ENCODE peak calls at places on chromosomes 3 and 15, in ten cellular contexts. One of them, this sample, is unnamed.
A peak's percentile ranks its signal among the peaks of the same experiment; 100 is the strongest.

GRCh38 chr15:66193066-66193465 is 60.5 kb downstream of the MEGF11 start:
- DNase-seq in endothelial cell of umbilical vein: no peak
- DNase-seq in Ammon's horn: no peak
- DNase-seq in stimulated activated CD8-positive, alpha-beta memory T cell treated with anti-CD3 and anti-CD28 coated beads, Interleukin-7, amount 100 ng/mL, for 1 hour: no peak
- DNase-seq in Right ventricle myocardium superior: no peak
- DNase-seq in NCI-H774: no peak
- DNase-seq in ecto neural progenitor cell: no peak
- DNase-seq in NCI-H1417: no peak
- DNase-seq in GM19239: no peak
- DNase-seq in T-helper 2 cell: no peak
- DNase-seq in this sample: no peak

GRCh38 chr3:126567696-126568438 is 9.1 kb upstream of the C3orf22 start:
- DNase-seq in stimulated activated CD8-positive, alpha-beta memory T cell treated with anti-CD3 and anti-CD28 coated beads, Interleukin-7, amount 100 ng/mL, for 1 hour: no peak
- DNase-seq in ecto neural progenitor cell: peak; percentile 49
- DNase-seq in endothelial cell of umbilical vein: no peak
- DNase-seq in NCI-H774: no peak
- DNase-seq in Right ventricle myocardium superior: no peak
- DNase-seq in NCI-H1417: no peak
- DNase-seq in GM19239: no peak
- DNase-seq in Ammon's horn: no peak
- DNase-seq in T-helper 2 cell: no peak
- DNase-seq in this sample: peak; percentile 13

GRCh38 chr3:185421577-185422232 is 58.8 kb downstream of the MAP3K13 start:
- DNase-seq in T-helper 2 cell: no peak
- DNase-seq in NCI-H774: no peak
- DNase-seq in stimulated activated CD8-positive, alpha-beta memory T cell treated with anti-CD3 and anti-CD28 coated beads, Interleukin-7, amount 100 ng/mL, for 1 hour: no peak
- DNase-seq in NCI-H1417: no peak
- DNase-seq in GM19239: no peak
- DNase-seq in Right ventricle myocardium superior: no peak
- DNase-seq in Ammon's horn: no peak
- DNase-seq in endothelial cell of umbilical vein: no peak
- DNase-seq in ecto neural progenitor cell: no peak
- DNase-seq in this sample: peak; percentile 17

GRCh38 chr15:92130906-92131305 is 262.8 kb upstream of the ST8SIA2 start:
- DNase-seq in T-helper 2 cell: no peak
- DNase-seq in endothelial cell of umbilical vein: no peak
- DNase-seq in GM19239: no peak
- DNase-seq in NCI-H1417: no peak
- DNase-seq in ecto neural progenitor cell: no peak
- DNase-seq in Right ventricle myocardium superior: no peak
- DNase-seq in stimulated activated CD8-positive, alpha-beta memory T cell treated with anti-CD3 and anti-CD28 coated beads, Interleukin-7, amount 100 ng/mL, for 1 hour: no peak
- DNase-seq in NCI-H774: no peak
- DNase-seq in Ammon's horn: no peak
- DNase-seq in this sample: no peak

GRCh38 chr15:63165166-63165859 is 8.0 kb upstream of the RPS27L start:
- DNase-seq in Right ventricle myocardium superior: no peak
- DNase-seq in T-helper 2 cell: no peak
- DNase-seq in Ammon's horn: no peak
- DNase-seq in NCI-H1417: no peak
- DNase-seq in ecto neural progenitor cell: no peak
- DNase-seq in GM19239: no peak
- DNase-seq in stimulated activated CD8-positive, alpha-beta memory T cell treated with anti-CD3 and anti-CD28 coated beads, Interleukin-7, amount 100 ng/mL, for 1 hour: no peak
- DNase-seq in NCI-H774: no peak
- DNase-seq in endothelial cell of umbilical vein: no peak
- DNase-seq in this sample: no peak

GRCh38 chr15:70401709-70402108 is 304.0 kb upstream of the TLE3 start:
- DNase-seq in ecto neural progenitor cell: no peak
- DNase-seq in GM19239: no peak
- DNase-seq in stimulated activated CD8-positive, alpha-beta memory T cell treated with anti-CD3 and anti-CD28 coated beads, Interleukin-7, amount 100 ng/mL, for 1 hour: no peak
- DNase-seq in Ammon's horn: no peak
- DNase-seq in endothelial cell of umbilical vein: no peak
- DNase-seq in Right ventricle myocardium superior: no peak
- DNase-seq in NCI-H774: no peak
- DNase-seq in NCI-H1417: no peak
- DNase-seq in T-helper 2 cell: no peak
- DNase-seq in this sample: no peak

GRCh38 chr15:88003928-88004327 is 252.6 kb downstream of the NTRK3 start:
- DNase-seq in GM19239: no peak
- DNase-seq in NCI-H774: no peak
- DNase-seq in Ammon's horn: no peak
- DNase-seq in NCI-H1417: no peak
- DNase-seq in ecto neural progenitor cell: no peak
- DNase-seq in Right ventricle myocardium superior: no peak
- DNase-seq in endothelial cell of umbilical vein: no peak
- DNase-seq in stimulated activated CD8-positive, alpha-beta memory T cell treated with anti-CD3 and anti-CD28 coated beads, Interleukin-7, amount 100 ng/mL, for 1 hour: no peak
- DNase-seq in T-helper 2 cell: no peak
- DNase-seq in this sample: no peak

GRCh38 chr3:122092460-122093165 is 37.5 kb downstream of the CD86 start:
- DNase-seq in NCI-H1417: no peak
- DNase-seq in Ammon's horn: no peak
- DNase-seq in ecto neural progenitor cell: no peak
- DNase-seq in Right ventricle myocardium superior: no peak
- DNase-seq in NCI-H774: no peak
- DNase-seq in GM19239: no peak
- DNase-seq in endothelial cell of umbilical vein: peak; percentile 34
- DNase-seq in stimulated activated CD8-positive, alpha-beta memory T cell treated with anti-CD3 and anti-CD28 coated beads, Interleukin-7, amount 100 ng/mL, for 1 hour: no peak
- DNase-seq in T-helper 2 cell: no peak
- DNase-seq in this sample: peak; percentile 26

GRCh38 chr3:4696266-4696665 is 203.1 kb downstream of the ITPR1 start:
- DNase-seq in T-helper 2 cell: no peak
- DNase-seq in GM19239: no peak
- DNase-seq in Ammon's horn: no peak
- DNase-seq in endothelial cell of umbilical vein: no peak
- DNase-seq in NCI-H1417: no peak
- DNase-seq in Right ventricle myocardium superior: no peak
- DNase-seq in NCI-H774: no peak
- DNase-seq in ecto neural progenitor cell: no peak
- DNase-seq in stimulated activated CD8-positive, alpha-beta memory T cell treated with anti-CD3 and anti-CD28 coated beads, Interleukin-7, amount 100 ng/mL, for 1 hour: no peak
- DNase-seq in this sample: no peak

GRCh38 chr3:194608981-194609380 is 24.2 kb downstream of the TMEM44 start:
- DNase-seq in GM19239: no peak
- DNase-seq in stimulated activated CD8-positive, alpha-beta memory T cell treated with anti-CD3 and anti-CD28 coated beads, Interleukin-7, amount 100 ng/mL, for 1 hour: no peak
- DNase-seq in Right ventricle myocardium superior: no peak
- DNase-seq in endothelial cell of umbilical vein: no peak
- DNase-seq in ecto neural progenitor cell: no peak
- DNase-seq in T-helper 2 cell: no peak
- DNase-seq in Ammon's horn: no peak
- DNase-seq in NCI-H774: no peak
- DNase-seq in NCI-H1417: no peak
- DNase-seq in this sample: no peak

GRCh38 chr3:119911748-119912147 is 129.8 kb downstream of the NR1I2 start:
- DNase-seq in NCI-H774: no peak
- DNase-seq in GM19239: no peak
- DNase-seq in ecto neural progenitor cell: no peak
- DNase-seq in stimulated activated CD8-positive, alpha-beta memory T cell treated with anti-CD3 and anti-CD28 coated beads, Interleukin-7, amount 100 ng/mL, for 1 hour: no peak
- DNase-seq in T-helper 2 cell: no peak
- DNase-seq in Right ventricle myocardium superior: no peak
- DNase-seq in NCI-H1417: no peak
- DNase-seq in endothelial cell of umbilical vein: no peak
- DNase-seq in Ammon's horn: no peak
- DNase-seq in this sample: no peak